ENCODE peak calls at places on chromosomes 12 and 14, in ten cellular contexts. X is stimulated activated CD8-positive, alpha-beta memory T cell treated with anti-CD3 and anti-CD28 coated beads, Interleukin-2, amount 100 ng/mL, for 1 hour; N is GDM1; J is mucosa of descending colon; Z is activated gamma-delta T cell; H is fibroblast of pulmonary artery; A is NCI-H460; R is AG04450; K is neural crest cell; O is AG09309. W is an unnamed sample.
A peak's percentile ranks its signal among the peaks of the same experiment; 100 is the strongest.

GRCh38 chr12:47377414-47378221 is 297.9 kb upstream of the AMIGO2 start:
- DNase-seq in J (peak; percentile 69), K (no peak), O (peak; percentile 98), Z (no peak), R (peak; percentile 97), A (peak; percentile 97), N (no peak), X (no peak), H (peak; percentile 100), W (peak; percentile 89)

GRCh38 chr14:91283666-91284065 is 39.2 kb upstream of the GPR68 start:
- DNase-seq in Z (no peak), X (no peak), R (no peak), A (no peak), N (no peak), K (no peak), J (no peak), H (no peak), O (no peak), W (no peak)

GRCh38 chr14:95240859-95241813 is 78.6 kb downstream of the CLMN start:
- DNase-seq in H (no peak), N (no peak), R (no peak), A (no peak), O (no peak), X (no peak), Z (no peak), J (peak; percentile 8), K (no peak), W (no peak)

GRCh38 chr14:29528889-29529288 is 398.8 kb downstream of the PRKD1 start:
- DNase-seq in X (no peak), J (no peak), K (no peak), N (no peak), R (no peak), A (no peak), Z (no peak), O (no peak), H (no peak), W (no peak)

GRCh38 chr14:58130121-58130782 is 21.8 kb downstream of the ARMH4 start:
- DNase-seq in O (no peak), A (no peak), J (no peak), K (no peak), R (no peak), Z (no peak), X (no peak), N (no peak), H (no peak), W (no peak)

GRCh38 chr12:2297004-2297403 is 244.2 kb downstream of the CACNA1C start:
- DNase-seq in O (no peak), Z (no peak), X (no peak), K (no peak), R (no peak), N (no peak), H (no peak), J (no peak), A (no peak), W (no peak)

GRCh38 chr14:22071001-22071400 is 397.4 kb upstream of the OR4E1 start:
- DNase-seq in R (no peak), Z (peak; percentile 17), H (no peak), X (no peak), N (peak; percentile 89), O (no peak), A (no peak), J (peak; percentile 34), K (no peak), W (no peak)

GRCh38 chr12:122643207-122643805 is 59.9 kb downstream of the HCAR2 start:
- DNase-seq in A (no peak), Z (no peak), H (no peak), N (no peak), O (no peak), J (no peak), K (no peak), R (no peak), X (no peak), W (no peak)

GRCh38 chr12:90124914-90125313 is 416.3 kb upstream of the ATP2B1 start:
- DNase-seq in H (no peak), O (no peak), N (no peak), K (no peak), J (no peak), R (no peak), A (no peak), X (no peak), Z (no peak), W (no peak)

W was measured in HCEC 1CT.